ENCODE peak calls at places on chromosome 1, in five cellular contexts. One of them, this sample, is unnamed.

GRCh38 chr1:102970496-102971078 is 137.7 kb downstream of the COL11A1 start:
- DNase-seq in tibial artery: no peak
- DNase-seq in type B pancreatic cell: no peak
- DNase-seq in posterior cingulate gyrus: no peak
- DNase-seq in GM23338: peak; percentile 93
- DNase-seq in this sample: peak; percentile 5

GRCh38 chr1:239368436-239369109 is 17.8 kb upstream of the CHRM3 start:
- DNase-seq in tibial artery: no peak
- DNase-seq in type B pancreatic cell: no peak
- DNase-seq in posterior cingulate gyrus: no peak
- DNase-seq in GM23338: peak; percentile 11
- DNase-seq in this sample: no peak

GRCh38 chr1:178011101-178011828 is 41.4 kb upstream of the SEC16B start:
- DNase-seq in tibial artery: no peak
- DNase-seq in type B pancreatic cell: no peak
- DNase-seq in posterior cingulate gyrus: no peak
- DNase-seq in GM23338: peak; percentile 16
- DNase-seq in this sample: no peak

GRCh38 chr1:8423134-8423701 is 105.3 kb downstream of the SLC45A1 start:
- DNase-seq in tibial artery: peak; percentile 73
- DNase-seq in type B pancreatic cell: no peak
- DNase-seq in posterior cingulate gyrus: no peak
- DNase-seq in GM23338: peak; percentile 30
- DNase-seq in this sample: no peak

GRCh38 chr1:158002630-158003408 is 9.4 kb downstream of the KIRREL1 start:
- DNase-seq in tibial artery: peak; percentile 44
- DNase-seq in type B pancreatic cell: no peak
- DNase-seq in posterior cingulate gyrus: no peak
- DNase-seq in GM23338: peak; percentile 70
- DNase-seq in this sample: no peak

GRCh38 chr1:26858891-26859630 is 3.9 kb upstream of the SFN start:
- DNase-seq in tibial artery: no peak
- DNase-seq in type B pancreatic cell: no peak
- DNase-seq in posterior cingulate gyrus: no peak
- DNase-seq in GM23338: no peak
- DNase-seq in this sample: no peak

GRCh38 chr1:104856091-104856490 is 1106.4 kb downstream of the AMY1C start:
- DNase-seq in tibial artery: no peak
- DNase-seq in type B pancreatic cell: no peak
- DNase-seq in posterior cingulate gyrus: no peak
- DNase-seq in GM23338: no peak
- DNase-seq in this sample: no peak

GRCh38 chr1:238783633-238784032 is 602.7 kb upstream of the CHRM3 start:
- DNase-seq in tibial artery: no peak
- DNase-seq in type B pancreatic cell: no peak
- DNase-seq in posterior cingulate gyrus: no peak
- DNase-seq in GM23338: no peak
- DNase-seq in this sample: no peak

GRCh38 chr1:42223036-42223435 is 58.5 kb upstream of the GUCA2A start:
- DNase-seq in tibial artery: no peak
- DNase-seq in type B pancreatic cell: no peak
- DNase-seq in posterior cingulate gyrus: no peak
- DNase-seq in GM23338: no peak
- DNase-seq in this sample: no peak

GRCh38 chr1:161768986-161769672 is 3.0 kb downstream of the ATF6 start:
- DNase-seq in tibial artery: no peak
- DNase-seq in type B pancreatic cell: no peak
- DNase-seq in posterior cingulate gyrus: no peak
- DNase-seq in GM23338: no peak
- DNase-seq in this sample: no peak

GRCh38 chr1:64539808-64540207 is 69.9 kb downstream of the CACHD1 start:
- DNase-seq in tibial artery: peak; percentile 69
- DNase-seq in type B pancreatic cell: no peak
- DNase-seq in posterior cingulate gyrus: no peak
- DNase-seq in GM23338: no peak
- DNase-seq in this sample: no peak

This sample was measured in memory B cell.